ENCODE peak calls at places on chromosomes 2 and 18, in six cellular contexts. One of them, this sample, is unnamed.

GRCh38 chr18:13823707-13824395 is at the start of gene MC5R:
- DNase-seq in SK-N-SH: peak; percentile 92
- DNase-seq in K562: peak; percentile 82
- DNase-seq in HCT116: no peak
- DNase-seq in HepG2: peak; percentile 23
- DNase-seq in A549: peak; percentile 33
- DNase-seq in this sample: peak; percentile 14

GRCh38 chr18:57585421-57585820 is 1.1 kb downstream of the FECH start:
- DNase-seq in A549: no peak
- DNase-seq in HepG2: no peak
- DNase-seq in SK-N-SH: peak; percentile 22
- DNase-seq in HCT116: no peak
- DNase-seq in K562: no peak
- DNase-seq in this sample: no peak

GRCh38 chr2:25982273-25982967 is at the start of gene KIF3C:
- DNase-seq in A549: peak; percentile 82
- DNase-seq in K562: peak; percentile 88
- DNase-seq in HepG2: peak; percentile 66
- DNase-seq in HCT116: no peak
- DNase-seq in SK-N-SH: peak; percentile 95
- DNase-seq in this sample: peak; percentile 61

GRCh38 chr2:42795871-42796301 is 3.5 kb upstream of the HAAO start:
- DNase-seq in HepG2: no peak
- DNase-seq in K562: no peak
- DNase-seq in HCT116: no peak
- DNase-seq in SK-N-SH: no peak
- DNase-seq in A549: no peak
- DNase-seq in this sample: no peak

GRCh38 chr2:104250635-104251034 is 603.3 kb upstream of the POU3F3 start:
- DNase-seq in HepG2: no peak
- DNase-seq in SK-N-SH: no peak
- DNase-seq in A549: no peak
- DNase-seq in HCT116: no peak
- DNase-seq in K562: no peak
- DNase-seq in this sample: no peak

GRCh38 chr18:11502368-11502767 is 107.0 kb upstream of the SLC35G4 start:
- DNase-seq in A549: no peak
- DNase-seq in HCT116: no peak
- DNase-seq in K562: no peak
- DNase-seq in SK-N-SH: no peak
- DNase-seq in HepG2: peak; percentile 46
- DNase-seq in this sample: no peak

GRCh38 chr2:64792310-64792709 is 138.6 kb upstream of the SERTAD2 start:
- DNase-seq in K562: no peak
- DNase-seq in HCT116: no peak
- DNase-seq in HepG2: peak; percentile 21
- DNase-seq in SK-N-SH: peak; percentile 22
- DNase-seq in A549: no peak
- DNase-seq in this sample: no peak

GRCh38 chr2:37196320-37197195 is at the start of gene CEBPZOS:
- DNase-seq in A549: peak; percentile 92
- DNase-seq in SK-N-SH: peak; percentile 96
- DNase-seq in K562: peak; percentile 95
- DNase-seq in HCT116: peak; percentile 62
- DNase-seq in HepG2: peak; percentile 80
- DNase-seq in this sample: peak; percentile 82

GRCh38 chr18:61820842-61821241 is 72.0 kb downstream of the RNF152 start:
- DNase-seq in A549: no peak
- DNase-seq in K562: no peak
- DNase-seq in SK-N-SH: no peak
- DNase-seq in HCT116: no peak
- DNase-seq in HepG2: no peak
- DNase-seq in this sample: no peak

GRCh38 chr2:27051902-27052645 is 606 bp downstream of the AGBL5 start:
- DNase-seq in HCT116: no peak
- DNase-seq in K562: no peak
- DNase-seq in SK-N-SH: peak; percentile 67
- DNase-seq in HepG2: no peak
- DNase-seq in A549: peak; percentile 46
- DNase-seq in this sample: no peak

GRCh38 chr2:43293744-43294695 is 67.6 kb upstream of the ZFP36L2 start:
- DNase-seq in K562: peak; percentile 62
- DNase-seq in A549: peak; percentile 94
- DNase-seq in SK-N-SH: no peak
- DNase-seq in HCT116: peak; percentile 97
- DNase-seq in HepG2: peak; percentile 99
- DNase-seq in this sample: peak; percentile 87

GRCh38 chr18:32911660-32912284 is 138.9 kb upstream of the KLHL14 start:
- DNase-seq in K562: no peak
- DNase-seq in SK-N-SH: no peak
- DNase-seq in A549: no peak
- DNase-seq in HCT116: no peak
- DNase-seq in HepG2: no peak
- DNase-seq in this sample: no peak

GRCh38 chr18:46725310-46725709 is 31.5 kb downstream of the ST8SIA5 start:
- DNase-seq in K562: no peak
- DNase-seq in SK-N-SH: no peak
- DNase-seq in HepG2: no peak
- DNase-seq in A549: no peak
- DNase-seq in HCT116: no peak
- DNase-seq in this sample: no peak

GRCh38 chr2:191351921-191352320 is 106.7 kb downstream of the MYO1B start:
- DNase-seq in HepG2: no peak
- DNase-seq in K562: no peak
- DNase-seq in HCT116: no peak
- DNase-seq in SK-N-SH: no peak
- DNase-seq in A549: no peak
- DNase-seq in this sample: no peak

GRCh38 chr18:58314284-58314683 is 270.3 kb downstream of the NEDD4L start:
- DNase-seq in SK-N-SH: no peak
- DNase-seq in A549: no peak
- DNase-seq in K562: no peak
- DNase-seq in HepG2: peak; percentile 65
- DNase-seq in HCT116: peak; percentile 53
- DNase-seq in this sample: peak; percentile 33

GRCh38 chr18:79353238-79353637 is 42.5 kb upstream of the NFATC1 start:
- DNase-seq in HCT116: no peak
- DNase-seq in A549: peak; percentile 7
- DNase-seq in HepG2: peak; percentile 10
- DNase-seq in SK-N-SH: peak; percentile 48
- DNase-seq in K562: no peak
- DNase-seq in this sample: no peak

GRCh38 chr2:218290316-218291261 is 1.7 kb downstream of the TMBIM1 start:
- DNase-seq in K562: no peak
- DNase-seq in A549: no peak
- DNase-seq in HCT116: no peak
- DNase-seq in SK-N-SH: no peak
- DNase-seq in HepG2: no peak
- DNase-seq in this sample: peak; percentile 85

GRCh38 chr2:190382851-190383250 is 25.3 kb upstream of the MFSD6 start:
- DNase-seq in HCT116: peak; percentile 57
- DNase-seq in A549: peak; percentile 40
- DNase-seq in SK-N-SH: peak; percentile 30
- DNase-seq in HepG2: peak; percentile 62
- DNase-seq in K562: peak; percentile 23
- DNase-seq in this sample: peak; percentile 21

GRCh38 chr2:97673187-97673914 is 3.8 kb downstream of the C2orf92 start:
- DNase-seq in SK-N-SH: no peak
- DNase-seq in HepG2: no peak
- DNase-seq in A549: no peak
- DNase-seq in K562: peak; percentile 38
- DNase-seq in HCT116: no peak
- DNase-seq in this sample: no peak

GRCh38 chr2:235634435-235635152 is 140.8 kb downstream of the AGAP1 start:
- DNase-seq in HCT116: no peak
- DNase-seq in HepG2: no peak
- DNase-seq in A549: no peak
- DNase-seq in K562: no peak
- DNase-seq in SK-N-SH: no peak
- DNase-seq in this sample: no peak

GRCh38 chr18:80190311-80190710 is 57.0 kb downstream of the PARD6G start:
- DNase-seq in SK-N-SH: no peak
- DNase-seq in HepG2: no peak
- DNase-seq in A549: no peak
- DNase-seq in K562: no peak
- DNase-seq in HCT116: no peak
- DNase-seq in this sample: no peak

GRCh38 chr2:94622113-94622618 is 249.1 kb upstream of the TEKT4 start:
- DNase-seq in SK-N-SH: peak; percentile 8
- DNase-seq in A549: no peak
- DNase-seq in HepG2: no peak
- DNase-seq in K562: no peak
- DNase-seq in HCT116: no peak
- DNase-seq in this sample: no peak

GRCh38 chr2:108200569-108200968 is 39.2 kb upstream of the SULT1C3 start:
- DNase-seq in A549: no peak
- DNase-seq in K562: no peak
- DNase-seq in SK-N-SH: no peak
- DNase-seq in HCT116: no peak
- DNase-seq in HepG2: peak; percentile 82
- DNase-seq in this sample: no peak

DNA sequence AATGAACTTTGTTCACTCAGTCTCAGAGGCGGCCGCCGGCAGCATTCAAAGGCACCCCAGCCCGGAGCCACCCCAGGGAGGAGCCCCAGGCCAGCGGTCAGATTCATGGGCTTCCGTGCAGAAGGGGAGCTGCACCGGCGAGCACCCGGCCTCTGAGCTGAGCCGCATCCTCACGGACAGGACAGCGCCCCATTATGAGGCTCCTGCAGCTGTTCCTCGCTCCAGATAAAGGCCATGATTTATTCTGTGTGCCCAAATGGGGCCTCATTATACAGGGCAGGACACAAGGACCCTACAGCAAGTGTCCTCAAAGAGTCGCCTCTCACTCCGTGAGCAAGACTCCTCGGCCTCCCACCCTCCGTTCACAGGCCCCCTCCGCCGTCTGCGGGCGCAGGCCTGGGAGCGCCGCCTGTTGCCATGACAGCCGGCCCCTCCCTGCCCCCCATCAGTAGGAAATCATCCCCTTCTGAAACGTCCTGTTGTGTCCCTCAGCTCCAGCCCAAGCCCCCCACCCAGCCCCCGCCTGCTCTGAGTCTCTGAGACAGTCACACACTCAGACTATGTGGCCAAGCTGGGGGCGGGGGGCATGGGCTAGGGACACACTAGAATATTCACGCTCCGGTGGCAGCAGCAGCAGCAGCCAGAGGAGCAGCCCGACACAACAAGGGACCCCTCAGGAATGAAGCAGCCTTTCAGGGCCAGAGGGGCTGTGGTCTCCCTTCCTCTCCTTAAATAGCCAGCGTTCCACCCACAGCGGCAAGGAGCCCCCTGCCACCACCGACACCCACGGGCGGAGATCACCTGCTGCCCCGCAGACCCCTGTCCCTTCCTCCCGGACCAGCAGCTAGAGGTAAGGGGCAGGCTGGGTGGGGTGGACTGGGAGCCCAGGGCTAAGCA is at the start of gene GPR17:
- DNase-seq in HepG2: peak; percentile 59
- DNase-seq in SK-N-SH: no peak
- DNase-seq in K562: no peak
- DNase-seq in A549: no peak
- DNase-seq in HCT116: no peak
- DNase-seq in this sample: no peak
- H3K27ac ChIP-seq in HepG2: no peak within 1 kb of the TSS
- H3K27ac ChIP-seq in SK-N-SH: no peak within 1 kb of the TSS
- H3K27ac ChIP-seq in K562: no peak within 1 kb of the TSS
- H3K27ac ChIP-seq in A549: peak within 1 kb of the TSS; percentile 43
- H3K27ac ChIP-seq in HCT116: no peak within 1 kb of the TSS
- H3K27ac ChIP-seq in this sample: no peak within 1 kb of the TSS

DNA sequence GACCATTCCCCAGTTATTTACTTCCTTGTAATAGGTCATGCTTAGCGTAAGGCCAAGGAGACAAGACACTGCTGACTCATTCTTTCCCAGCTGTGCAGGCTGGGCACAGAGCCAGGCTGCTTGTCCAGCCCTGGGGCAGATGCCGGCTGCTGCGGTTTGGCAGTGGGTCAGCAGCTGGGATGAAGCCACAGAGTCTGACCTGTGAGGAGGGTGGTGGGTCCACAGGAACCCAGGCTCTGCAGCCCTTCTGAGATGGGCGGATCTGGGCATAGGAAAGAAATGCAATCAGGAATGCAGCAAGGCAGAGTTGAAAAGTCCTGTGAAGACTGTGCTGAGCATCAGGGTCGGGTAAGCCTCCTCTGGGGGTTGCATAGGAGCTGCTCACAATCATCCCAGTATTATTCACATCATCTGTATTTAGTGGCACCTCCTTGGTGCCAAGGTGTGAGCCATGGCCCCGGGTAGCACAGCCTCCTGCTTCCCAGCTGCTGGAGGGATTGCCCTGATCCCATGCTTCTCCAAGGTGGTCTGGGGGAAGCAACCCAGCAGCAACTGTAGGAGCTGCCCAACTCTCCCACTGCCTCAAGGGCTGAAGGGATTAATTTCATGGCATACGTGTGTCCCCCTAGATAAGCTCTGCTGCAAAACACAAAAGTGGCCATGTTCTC is 139.0 kb downstream of the DDX1 start:
- DNase-seq in HepG2: peak; percentile 80
- DNase-seq in K562: peak; percentile 64
- DNase-seq in SK-N-SH: peak; percentile 91
- DNase-seq in A549: peak; percentile 85
- DNase-seq in HCT116: peak; percentile 81
- DNase-seq in this sample: peak; percentile 34
- TF ChIP-seq REST in HepG2: no peak
- TF ChIP-seq REST in K562: no peak
- TF ChIP-seq REST in SK-N-SH: no peak
- TF ChIP-seq REST in A549: no peak
- TF ChIP-seq REST in HCT116: no peak
- TF ChIP-seq REST in this sample: no peak

DNA sequence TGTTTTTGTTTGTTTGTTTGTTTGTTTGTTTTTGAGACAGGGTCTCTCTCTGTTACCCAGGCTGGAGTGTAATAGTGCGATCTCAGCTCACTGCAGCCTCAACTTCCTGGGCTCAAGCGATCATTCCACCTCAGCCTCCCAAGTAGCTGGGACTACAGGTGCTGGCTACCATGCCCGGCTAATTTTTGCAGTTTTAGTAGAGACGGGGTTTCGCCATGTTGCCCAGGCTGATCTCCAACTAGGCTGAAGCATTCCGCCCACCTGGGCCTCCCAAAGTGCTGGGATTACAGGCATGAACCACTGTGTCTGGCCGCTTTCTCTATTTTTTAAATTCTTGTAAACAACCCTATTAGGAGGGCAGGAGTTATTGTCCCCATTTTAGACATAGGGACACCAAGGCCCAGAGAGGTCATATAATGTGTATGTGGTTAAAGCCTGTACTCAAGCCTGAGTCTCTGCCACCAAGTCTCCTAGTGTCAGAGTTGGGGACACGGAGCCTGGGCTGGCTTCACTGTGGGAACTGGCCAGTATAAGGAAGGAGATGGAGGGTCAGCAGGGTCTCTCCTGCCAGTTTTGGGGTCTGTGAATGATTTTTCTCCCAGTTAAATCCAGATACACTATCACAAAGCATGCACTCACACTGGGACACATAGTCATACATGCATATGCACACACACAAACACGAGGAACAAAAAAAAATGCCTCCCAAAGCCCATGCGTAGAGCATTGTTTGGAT is 27.5 kb upstream of the MCFD2 start:
- DNase-seq in A549: no peak
- DNase-seq in HCT116: no peak
- DNase-seq in K562: no peak
- DNase-seq in SK-N-SH: no peak
- DNase-seq in HepG2: no peak
- DNase-seq in this sample: no peak
- H3K4me3 ChIP-seq in A549: peak overlapping the region; percentile 72
- H3K4me3 ChIP-seq in HCT116: no peak overlapping the region
- H3K4me3 ChIP-seq in K562: no peak overlapping the region
- H3K4me3 ChIP-seq in SK-N-SH: peak overlapping the region; percentile 95
- H3K4me3 ChIP-seq in HepG2: peak overlapping the region; percentile 91
- H3K4me3 ChIP-seq in this sample: peak overlapping the region; percentile 90

GRCh38 chr2:67716895-67717294 is 319.8 kb downstream of the ETAA1 start:
- DNase-seq in HepG2: no peak
- DNase-seq in A549: no peak
- DNase-seq in K562: no peak
- DNase-seq in HCT116: no peak
- DNase-seq in SK-N-SH: no peak
- DNase-seq in this sample: no peak
- H3K27ac ChIP-seq in HepG2: no peak overlapping the region
- H3K27ac ChIP-seq in A549: no peak overlapping the region
- H3K27ac ChIP-seq in K562: no peak overlapping the region
- H3K27ac ChIP-seq in HCT116: no peak overlapping the region
- H3K27ac ChIP-seq in SK-N-SH: peak overlapping the region; percentile 70
- H3K27ac ChIP-seq in this sample: no peak overlapping the region

This sample was measured in HL-60.